ENCODE peak calls at places on chromosomes 16 and 17, in nine cellular contexts. H, Q, R, F, K, G, Z, N and X are unnamed samples.

GRCh38 chr17:82819015-82819414 is 20.8 kb downstream of the ZNF750 start:
- DNase-seq in F (no peak), K (no peak), G (no peak), H (no peak), Z (no peak), R (no peak), N (no peak), Q (no peak), X (no peak)

GRCh38 chr16:63461248-63461841 is 1425.1 kb upstream of the CDH8 start:
- DNase-seq in F (no peak), H (no peak), R (peak), Z (peak), G (no peak), Q (peak), N (no peak), K (no peak), X (peak)

GRCh38 chr16:57981636-57982035 is 10.7 kb upstream of the CNGB1 start:
- DNase-seq in G (no peak), H (no peak), R (no peak), F (no peak), Q (no peak), N (no peak), K (no peak), Z (no peak), X (no peak)

GRCh38 chr16:14501331-14502255 is 128.5 kb downstream of the PARN start:
- DNase-seq in H (no peak), N (peak), R (peak), G (no peak), F (peak), Z (peak), K (peak), Q (peak), X (peak)

GRCh38 chr16:21159281-21159951 is 942 bp downstream of the LDAF1 start:
- DNase-seq in N (peak), Q (peak), H (no peak), G (peak), R (no peak), F (peak), K (peak), Z (peak), X (peak)

GRCh38 chr17:61200349-61200735 is 199.3 kb upstream of the TBX2 start:
- DNase-seq in R (no peak), G (no peak), N (no peak), H (no peak), Z (no peak), F (no peak), Q (no peak), K (no peak), X (no peak)

GRCh38 chr16:66382966-66383299 is 16.4 kb downstream of the CDH5 start:
- DNase-seq in F (no peak), R (peak), N (no peak), Z (peak), Q (no peak), H (no peak), K (no peak), G (no peak), X (no peak)

GRCh38 chr16:75486014-75486404 is 9.2 kb downstream of the CHST6 start:
- DNase-seq in Z (peak), F (no peak), R (no peak), G (no peak), N (no peak), K (peak), Q (no peak), H (no peak), X (no peak)

GRCh38 chr17:42251115-42251514 is 25.1 kb downstream of the STAT5B start:
- DNase-seq in F (no peak), H (no peak), N (no peak), R (peak), K (no peak), Z (peak), Q (no peak), G (no peak), X (no peak)

GRCh38 chr16:87461466-87461975 is 31.3 kb downstream of the ZCCHC14 start:
- DNase-seq in Z (peak), F (peak), K (peak), G (peak), N (peak), H (no peak), R (peak), Q (peak), X (peak)

GRCh38 chr17:46770439-46770817 is 48.1 kb downstream of the WNT3 start:
- DNase-seq in F (no peak), Q (no peak), H (no peak), G (no peak), K (no peak), N (no peak), R (no peak), Z (no peak), X (no peak)

GRCh38 chr17:82305727-82306300 is 11.6 kb downstream of the CD7 start:
- DNase-seq in R (no peak), Z (no peak), G (peak), Q (no peak), K (no peak), H (no peak), F (no peak), N (no peak), X (no peak)

GRCh38 chr17:59848778-59849177 is 44.0 kb downstream of the TUBD1 start:
- DNase-seq in H (no peak), Z (no peak), K (peak), N (peak), G (no peak), R (peak), F (no peak), Q (no peak), X (no peak)

GRCh38 chr17:16374129-16374528 is 6.8 kb upstream of the UBB start:
- DNase-seq in Z (peak), Q (no peak), F (no peak), G (no peak), K (no peak), H (no peak), R (peak), N (no peak), X (no peak)

GRCh38 chr17:50322271-50322670 is 23.7 kb upstream of the XYLT2 start:
- DNase-seq in H (no peak), Z (no peak), N (no peak), F (no peak), R (no peak), G (no peak), Q (no peak), K (no peak), X (no peak)

GRCh38 chr16:78286076-78286475 is 186.6 kb downstream of the WWOX start:
- DNase-seq in G (no peak), Q (no peak), H (no peak), N (no peak), R (no peak), F (no peak), K (no peak), Z (no peak), X (no peak)

GRCh38 chr17:2042355-2042929 is 620 bp downstream of the OVCA2 start:
- DNase-seq in G (no peak), N (no peak), R (peak), Z (no peak), H (no peak), Q (peak), K (no peak), F (peak), X (peak)

DNA sequence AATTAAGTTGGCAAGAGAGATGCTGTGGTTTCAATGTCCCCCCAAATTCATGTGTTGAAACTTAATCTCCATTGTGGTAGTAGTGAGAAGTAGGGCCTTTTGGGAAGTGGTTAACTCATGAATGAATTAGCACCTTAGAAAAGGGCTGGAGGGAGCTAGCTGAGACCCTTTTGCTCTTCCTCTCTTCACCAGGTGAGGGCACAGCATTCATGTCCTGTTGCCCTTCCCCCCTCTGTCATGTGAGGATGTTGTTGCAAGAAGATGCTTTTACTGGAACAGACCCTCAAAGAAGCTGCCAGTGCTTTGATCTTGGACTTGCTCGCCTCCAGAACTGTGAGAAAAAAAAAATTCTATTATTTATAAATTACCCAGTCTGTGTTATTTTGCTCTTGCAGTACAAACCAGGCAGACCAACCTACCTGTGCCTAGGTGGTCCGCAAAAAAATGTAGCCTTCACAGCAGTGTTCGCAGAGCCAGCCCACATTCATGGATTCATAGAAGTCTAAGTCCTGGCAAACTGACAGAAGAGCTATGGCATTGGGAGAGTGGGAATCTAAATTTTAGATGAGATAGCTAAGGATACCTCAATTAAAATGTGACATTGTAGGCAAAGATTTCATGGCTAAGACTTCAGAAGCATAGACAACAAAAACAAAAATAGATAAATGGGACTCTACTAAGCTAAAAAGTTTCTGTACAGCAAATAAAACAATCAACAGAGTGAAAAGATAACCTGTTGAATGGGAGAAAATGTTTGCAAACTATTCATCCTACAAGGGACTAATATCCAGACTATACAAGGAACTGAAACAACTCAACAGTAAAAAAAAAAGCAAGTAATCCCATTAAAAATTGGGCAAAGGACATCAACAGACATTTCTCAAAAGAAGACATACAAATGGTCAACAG is 32.0 kb upstream of the ABCA5 start:
- DNase-seq in R (no peak), F (no peak), Z (no peak), H (no peak), N (peak), Q (peak), G (peak), K (peak), X (no peak)
- TF ChIP-seq CTCF in R (no peak), F (no peak), Z (peak), H (peak), N (peak), Q (peak), G (peak), K (no peak), X (no peak)

DNA sequence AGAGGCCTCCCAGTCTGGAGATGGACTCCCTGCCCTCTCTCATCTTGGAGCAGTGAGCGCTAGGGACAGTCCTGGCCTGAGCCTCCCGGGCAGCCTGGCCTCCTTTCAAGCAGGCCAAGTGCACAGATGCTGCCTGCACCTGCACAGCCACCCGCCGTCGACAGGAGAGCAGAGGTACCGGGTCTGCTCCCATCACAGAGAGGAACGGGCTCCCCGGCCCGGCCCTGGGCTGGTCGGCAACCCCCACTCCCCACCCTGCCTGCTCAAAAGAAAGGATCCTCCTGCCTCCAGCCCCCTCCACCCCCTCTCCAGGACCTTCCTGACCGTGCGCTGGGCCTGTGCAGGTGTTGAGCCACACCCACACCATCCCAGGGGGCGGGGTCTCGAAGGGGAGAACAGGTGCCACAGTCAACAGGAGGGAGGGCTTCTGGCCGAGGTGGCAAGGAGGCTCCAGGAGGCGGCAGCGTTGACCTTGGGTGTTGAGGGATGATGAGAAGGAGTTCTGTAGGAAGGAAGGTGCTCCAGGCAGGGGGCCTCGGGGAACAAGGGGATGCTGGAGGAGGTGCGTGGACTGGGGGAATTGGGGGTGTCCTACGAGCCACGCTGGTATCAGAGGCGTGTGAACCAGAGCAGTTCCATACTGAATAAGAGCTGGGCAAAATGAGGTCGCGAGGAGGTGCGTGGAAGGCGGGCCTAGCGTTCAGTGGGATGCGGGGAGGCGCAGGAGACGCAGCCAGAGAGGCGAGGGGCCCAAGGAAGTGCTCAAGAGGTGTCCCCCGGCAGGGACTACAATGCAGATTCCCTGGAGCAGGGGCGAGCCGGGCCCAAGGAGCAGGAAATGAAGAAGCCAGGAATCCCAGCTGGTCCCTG is 967 bp upstream of the CDH15 start:
- DNase-seq in G (no peak), H (no peak), R (no peak), K (peak), N (peak), Q (peak), F (no peak), Z (peak), X (no peak)
- TF ChIP-seq CTCF in G (no peak), H (no peak), R (no peak), K (no peak), N (no peak), Q (peak), F (no peak), Z (peak), X (no peak)

DNA sequence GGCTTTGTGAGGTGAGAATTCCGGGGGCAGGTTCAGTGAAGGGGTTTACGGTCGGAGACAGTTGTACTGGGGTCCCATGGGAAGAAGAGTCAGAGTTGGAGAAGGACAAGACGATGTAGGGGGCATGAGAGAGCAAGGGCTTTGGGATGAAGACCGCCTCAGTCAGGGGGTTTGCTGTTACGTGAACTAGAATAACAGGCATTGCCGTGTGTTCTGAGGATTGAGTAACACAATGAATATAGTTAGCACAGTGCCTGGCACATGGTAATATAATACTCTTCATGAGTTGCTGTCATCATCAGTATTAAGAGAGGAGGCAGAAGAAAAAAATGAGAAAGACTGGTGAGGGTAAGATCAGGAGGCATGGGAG is 577 bp downstream of the ZNF646 start:
- DNase-seq in R (peak), F (no peak), Q (no peak), N (no peak), Z (no peak), G (no peak), H (no peak), K (no peak), X (no peak)
- TF ChIP-seq CTCF in R (no peak), F (no peak), Q (peak), N (no peak), Z (no peak), G (no peak), H (no peak), K (no peak), X (no peak)

GRCh38 chr16:88495268-88495772 is 42.2 kb downstream of the ZFPM1 start:
- DNase-seq in R (no peak), N (no peak), Q (no peak), K (no peak), F (no peak), Z (no peak), H (no peak), G (no peak), X (no peak)
- TF ChIP-seq CTCF in R (no peak), N (no peak), Q (peak), K (no peak), F (no peak), Z (no peak), H (no peak), G (no peak), X (no peak)

GRCh38 chr16:50996166-50996565 is 154.9 kb downstream of the SALL1 start:
- DNase-seq in H (no peak), G (no peak), N (no peak), Q (no peak), Z (no peak), R (no peak), F (no peak), K (no peak), X (no peak)
- TF ChIP-seq CTCF in H (no peak), G (no peak), N (no peak), Q (peak), Z (no peak), R (no peak), F (no peak), K (no peak), X (no peak)

DNA sequence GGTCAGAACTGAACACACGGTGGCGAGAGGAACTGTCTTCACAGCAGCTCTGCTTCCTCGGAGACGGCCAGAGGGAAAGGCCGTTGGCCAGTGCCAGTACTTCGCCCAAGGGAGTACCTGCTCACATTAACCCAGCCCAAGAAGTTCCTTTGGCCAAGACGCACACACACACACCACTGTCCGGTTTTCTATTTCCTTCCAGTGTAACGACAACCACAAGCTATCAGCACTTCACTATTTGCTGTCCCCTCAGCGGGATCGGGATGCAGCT is 735 bp upstream of the GGNBP2 start:
- DNase-seq in Q (peak), H (no peak), Z (peak), K (no peak), N (peak), R (peak), F (no peak), G (peak), X (no peak)
- TF ChIP-seq CTCF in Q (peak), H (no peak), Z (no peak), K (no peak), N (no peak), R (peak), F (no peak), G (peak), X (no peak)

GRCh38 chr16:29729116-29729521 is 16.7 kb downstream of the C16orf54 start:
- DNase-seq in Z (peak), N (no peak), Q (peak), R (peak), H (no peak), F (peak), G (no peak), K (peak), X (no peak)
- TF ChIP-seq CTCF in Z (peak), N (peak), Q (peak), R (peak), H (peak), F (no peak), G (peak), K (peak), X (peak)

DNA sequence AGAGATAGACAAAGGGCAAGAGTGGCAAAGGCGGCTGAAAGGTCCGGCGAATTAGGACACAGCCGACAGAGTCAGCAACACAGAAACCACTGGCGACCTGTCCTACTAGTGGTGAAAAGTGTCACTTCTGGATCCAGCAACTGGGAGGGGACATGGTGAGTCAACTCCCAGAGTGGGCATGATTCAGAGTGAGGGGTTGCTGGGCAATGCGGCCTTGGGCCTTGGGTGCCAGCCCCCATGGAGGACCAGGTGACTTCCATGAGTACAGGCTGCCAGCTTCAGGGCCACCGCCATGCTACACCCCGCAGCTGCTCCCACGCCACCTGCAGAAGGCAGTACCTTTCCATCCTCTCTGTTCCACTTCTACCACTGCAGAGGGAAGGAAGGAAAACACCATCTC is 110.6 kb downstream of the ZFHX3 start:
- DNase-seq in Q (peak), H (no peak), G (no peak), N (no peak), R (no peak), Z (no peak), F (no peak), K (no peak), X (no peak)
- TF ChIP-seq CTCF in Q (peak), H (no peak), G (no peak), N (no peak), R (no peak), Z (no peak), F (no peak), K (no peak), X (no peak)

GRCh38 chr17:43779145-43780125 is 658 bp upstream of the DUSP3 start:
- DNase-seq in G (no peak), K (no peak), Q (peak), N (peak), F (no peak), Z (no peak), R (no peak), H (no peak), X (peak)
- TF ChIP-seq CTCF in G (no peak), K (no peak), Q (no peak), N (peak), F (no peak), Z (no peak), R (no peak), H (no peak), X (peak)